ENCODE peak calls at places on chromosomes 12 and 14, in ten cellular contexts. One of them, this sample, is unnamed.

GRCh38 chr14:23828001-23828400 is 125.6 kb upstream of the DHRS4 start:
- DNase-seq in ureter: no peak
- DNase-seq in endodermal cell: no peak
- DNase-seq in iris pigment epithelial cell: no peak
- DNase-seq in NCI-H774: no peak
- DNase-seq in lung microvascular endothelial cell: no peak
- DNase-seq in skeletal muscle cell: no peak
- DNase-seq in osteocyte: no peak
- DNase-seq in SK-MEL-5: no peak
- DNase-seq in GM12891: no peak
- DNase-seq in this sample: no peak

GRCh38 chr12:53627919-53628318 is 1.7 kb upstream of the ATF7 start:
- DNase-seq in ureter: no peak
- DNase-seq in endodermal cell: no peak
- DNase-seq in iris pigment epithelial cell: no peak
- DNase-seq in NCI-H774: no peak
- DNase-seq in lung microvascular endothelial cell: no peak
- DNase-seq in skeletal muscle cell: no peak
- DNase-seq in osteocyte: no peak
- DNase-seq in SK-MEL-5: no peak
- DNase-seq in GM12891: no peak
- DNase-seq in this sample: no peak

GRCh38 chr14:102982852-102983470 is 60.5 kb downstream of the AMN start:
- DNase-seq in ureter: no peak
- DNase-seq in endodermal cell: no peak
- DNase-seq in iris pigment epithelial cell: no peak
- DNase-seq in NCI-H774: no peak
- DNase-seq in lung microvascular endothelial cell: no peak
- DNase-seq in skeletal muscle cell: no peak
- DNase-seq in osteocyte: no peak
- DNase-seq in SK-MEL-5: no peak
- DNase-seq in GM12891: no peak
- DNase-seq in this sample: no peak

GRCh38 chr12:103495783-103496456 is at the start of gene C12orf42:
- DNase-seq in ureter: no peak
- DNase-seq in endodermal cell: peak
- DNase-seq in iris pigment epithelial cell: peak
- DNase-seq in NCI-H774: peak
- DNase-seq in lung microvascular endothelial cell: peak
- DNase-seq in skeletal muscle cell: no peak
- DNase-seq in osteocyte: no peak
- DNase-seq in SK-MEL-5: peak
- DNase-seq in GM12891: peak
- DNase-seq in this sample: no peak

GRCh38 chr12:124738636-124739467 is 124.8 kb downstream of the SCARB1 start:
- DNase-seq in ureter: no peak
- DNase-seq in endodermal cell: no peak
- DNase-seq in iris pigment epithelial cell: peak
- DNase-seq in NCI-H774: no peak
- DNase-seq in lung microvascular endothelial cell: peak
- DNase-seq in skeletal muscle cell: no peak
- DNase-seq in osteocyte: no peak
- DNase-seq in SK-MEL-5: no peak
- DNase-seq in GM12891: no peak
- DNase-seq in this sample: no peak

GRCh38 chr12:102120886-102121285 is 903 bp downstream of the PARPBP start:
- DNase-seq in ureter: no peak
- DNase-seq in endodermal cell: peak
- DNase-seq in iris pigment epithelial cell: peak
- DNase-seq in NCI-H774: no peak
- DNase-seq in lung microvascular endothelial cell: peak
- DNase-seq in skeletal muscle cell: no peak
- DNase-seq in osteocyte: no peak
- DNase-seq in SK-MEL-5: peak
- DNase-seq in GM12891: no peak
- DNase-seq in this sample: no peak

GRCh38 chr14:74275265-74275841 is 27.4 kb downstream of the ABCD4 start:
- DNase-seq in ureter: peak
- DNase-seq in endodermal cell: no peak
- DNase-seq in iris pigment epithelial cell: peak
- DNase-seq in NCI-H774: no peak
- DNase-seq in lung microvascular endothelial cell: no peak
- DNase-seq in skeletal muscle cell: peak
- DNase-seq in osteocyte: no peak
- DNase-seq in SK-MEL-5: peak
- DNase-seq in GM12891: no peak
- DNase-seq in this sample: no peak

GRCh38 chr14:63205281-63205575 is 985 bp downstream of the RHOJ start:
- DNase-seq in ureter: no peak
- DNase-seq in endodermal cell: no peak
- DNase-seq in iris pigment epithelial cell: no peak
- DNase-seq in NCI-H774: no peak
- DNase-seq in lung microvascular endothelial cell: no peak
- DNase-seq in skeletal muscle cell: no peak
- DNase-seq in osteocyte: no peak
- DNase-seq in SK-MEL-5: no peak
- DNase-seq in GM12891: no peak
- DNase-seq in this sample: no peak

GRCh38 chr12:74963867-74964331 is 245.7 kb downstream of the KCNC2 start:
- DNase-seq in ureter: no peak
- DNase-seq in endodermal cell: no peak
- DNase-seq in iris pigment epithelial cell: no peak
- DNase-seq in NCI-H774: no peak
- DNase-seq in lung microvascular endothelial cell: no peak
- DNase-seq in skeletal muscle cell: no peak
- DNase-seq in osteocyte: no peak
- DNase-seq in SK-MEL-5: no peak
- DNase-seq in GM12891: no peak
- DNase-seq in this sample: no peak

GRCh38 chr12:6697584-6698351 is 2.8 kb downstream of the PIANP start:
- DNase-seq in ureter: no peak
- DNase-seq in endodermal cell: peak
- DNase-seq in iris pigment epithelial cell: peak
- DNase-seq in NCI-H774: peak
- DNase-seq in lung microvascular endothelial cell: peak
- DNase-seq in skeletal muscle cell: no peak
- DNase-seq in osteocyte: no peak
- DNase-seq in SK-MEL-5: peak
- DNase-seq in GM12891: no peak
- DNase-seq in this sample: no peak

GRCh38 chr12:5912437-5913334 is 32.4 kb downstream of the ANO2 start:
- DNase-seq in ureter: peak
- DNase-seq in endodermal cell: peak
- DNase-seq in iris pigment epithelial cell: no peak
- DNase-seq in NCI-H774: no peak
- DNase-seq in lung microvascular endothelial cell: peak
- DNase-seq in skeletal muscle cell: no peak
- DNase-seq in osteocyte: peak
- DNase-seq in SK-MEL-5: peak
- DNase-seq in GM12891: no peak
- DNase-seq in this sample: no peak

GRCh38 chr12:53866727-53867126 is 71.9 kb upstream of the HOXC13 start:
- DNase-seq in ureter: no peak
- DNase-seq in endodermal cell: no peak
- DNase-seq in iris pigment epithelial cell: no peak
- DNase-seq in NCI-H774: no peak
- DNase-seq in lung microvascular endothelial cell: no peak
- DNase-seq in skeletal muscle cell: no peak
- DNase-seq in osteocyte: no peak
- DNase-seq in SK-MEL-5: no peak
- DNase-seq in GM12891: no peak
- DNase-seq in this sample: no peak

GRCh38 chr12:132474237-132474741 is 15.7 kb upstream of the FBRSL1 start:
- DNase-seq in ureter: no peak
- DNase-seq in endodermal cell: peak
- DNase-seq in iris pigment epithelial cell: no peak
- DNase-seq in NCI-H774: no peak
- DNase-seq in lung microvascular endothelial cell: no peak
- DNase-seq in skeletal muscle cell: no peak
- DNase-seq in osteocyte: no peak
- DNase-seq in SK-MEL-5: no peak
- DNase-seq in GM12891: no peak
- DNase-seq in this sample: no peak

GRCh38 chr12:108784270-108784669 is 53.0 kb upstream of the CORO1C start:
- DNase-seq in ureter: no peak
- DNase-seq in endodermal cell: no peak
- DNase-seq in iris pigment epithelial cell: no peak
- DNase-seq in NCI-H774: peak
- DNase-seq in lung microvascular endothelial cell: no peak
- DNase-seq in skeletal muscle cell: no peak
- DNase-seq in osteocyte: no peak
- DNase-seq in SK-MEL-5: no peak
- DNase-seq in GM12891: no peak
- DNase-seq in this sample: no peak

GRCh38 chr14:24956104-24956503 is 93.8 kb downstream of the STXBP6 start:
- DNase-seq in ureter: no peak
- DNase-seq in endodermal cell: no peak
- DNase-seq in iris pigment epithelial cell: no peak
- DNase-seq in NCI-H774: no peak
- DNase-seq in lung microvascular endothelial cell: no peak
- DNase-seq in skeletal muscle cell: no peak
- DNase-seq in osteocyte: no peak
- DNase-seq in SK-MEL-5: no peak
- DNase-seq in GM12891: no peak
- DNase-seq in this sample: no peak

GRCh38 chr14:94356379-94357056 is 31.9 kb downstream of the SERPINA1 start:
- DNase-seq in ureter: peak
- DNase-seq in endodermal cell: no peak
- DNase-seq in iris pigment epithelial cell: no peak
- DNase-seq in NCI-H774: peak
- DNase-seq in lung microvascular endothelial cell: no peak
- DNase-seq in skeletal muscle cell: no peak
- DNase-seq in osteocyte: no peak
- DNase-seq in SK-MEL-5: no peak
- DNase-seq in GM12891: no peak
- DNase-seq in this sample: no peak

GRCh38 chr12:18414671-18415070 is 153.4 kb downstream of the PIK3C2G start:
- DNase-seq in ureter: no peak
- DNase-seq in endodermal cell: no peak
- DNase-seq in iris pigment epithelial cell: no peak
- DNase-seq in NCI-H774: no peak
- DNase-seq in lung microvascular endothelial cell: no peak
- DNase-seq in skeletal muscle cell: no peak
- DNase-seq in osteocyte: no peak
- DNase-seq in SK-MEL-5: no peak
- DNase-seq in GM12891: no peak
- DNase-seq in this sample: no peak

GRCh38 chr14:20683125-20683895 is 1.1 kb upstream of the RNASE4 start:
- DNase-seq in ureter: peak
- DNase-seq in endodermal cell: peak
- DNase-seq in iris pigment epithelial cell: peak
- DNase-seq in NCI-H774: peak
- DNase-seq in lung microvascular endothelial cell: peak
- DNase-seq in skeletal muscle cell: peak
- DNase-seq in osteocyte: peak
- DNase-seq in SK-MEL-5: peak
- DNase-seq in GM12891: peak
- DNase-seq in this sample: peak